ENCODE peak calls at places on chromosomes 6 and 20, in seven cellular contexts. One of them, this sample, is unnamed.

GRCh38 chr20:24832518-24832917 is 116.6 kb upstream of the CST7 start:
- DNase-seq in H1: no peak
- DNase-seq in IMR-90: no peak
- DNase-seq in mesendoderm: no peak
- DNase-seq in trophoblast cell: no peak
- DNase-seq in mesenchymal stem cell: no peak
- DNase-seq in H9: no peak
- DNase-seq in this sample: no peak

GRCh38 chr6:129817332-129817731 is 43.8 kb downstream of the TMEM244 start:
- DNase-seq in H9: no peak
- DNase-seq in mesendoderm: no peak
- DNase-seq in trophoblast cell: no peak
- DNase-seq in IMR-90: no peak
- DNase-seq in H1: no peak
- DNase-seq in mesenchymal stem cell: no peak
- DNase-seq in this sample: no peak

GRCh38 chr6:169854083-169854725 is 102.8 kb downstream of the ERMARD start:
- DNase-seq in H9: no peak
- DNase-seq in mesendoderm: no peak
- DNase-seq in IMR-90: no peak
- DNase-seq in H1: no peak
- DNase-seq in mesenchymal stem cell: no peak
- DNase-seq in trophoblast cell: no peak
- DNase-seq in this sample: no peak

GRCh38 chr20:44644384-44645131 is 6.9 kb downstream of the ADA start:
- DNase-seq in mesenchymal stem cell: peak
- DNase-seq in H9: no peak
- DNase-seq in mesendoderm: peak
- DNase-seq in trophoblast cell: peak
- DNase-seq in H1: no peak
- DNase-seq in IMR-90: no peak
- DNase-seq in this sample: no peak

GRCh38 chr6:34560366-34561226 is 4.5 kb upstream of the SPDEF start:
- DNase-seq in IMR-90: peak
- DNase-seq in mesenchymal stem cell: peak
- DNase-seq in H1: no peak
- DNase-seq in H9: no peak
- DNase-seq in trophoblast cell: peak
- DNase-seq in mesendoderm: peak
- DNase-seq in this sample: no peak

GRCh38 chr6:89412071-89413005 is at the start of gene RRAGD:
- DNase-seq in mesendoderm: peak
- DNase-seq in trophoblast cell: peak
- DNase-seq in IMR-90: no peak
- DNase-seq in mesenchymal stem cell: peak
- DNase-seq in H1: peak
- DNase-seq in H9: peak
- DNase-seq in this sample: no peak

GRCh38 chr6:106997392-106998257 is 23.1 kb upstream of the CD24 start:
- DNase-seq in H9: peak
- DNase-seq in mesendoderm: peak
- DNase-seq in mesenchymal stem cell: peak
- DNase-seq in IMR-90: peak
- DNase-seq in trophoblast cell: peak
- DNase-seq in H1: peak
- DNase-seq in this sample: peak

GRCh38 chr6:166499350-166500163 is 86.9 kb downstream of the RAMACL start:
- DNase-seq in trophoblast cell: no peak
- DNase-seq in IMR-90: no peak
- DNase-seq in mesendoderm: no peak
- DNase-seq in mesenchymal stem cell: no peak
- DNase-seq in H1: no peak
- DNase-seq in H9: no peak
- DNase-seq in this sample: no peak

GRCh38 chr6:104407957-104408356 is 451.8 kb downstream of the HACE1 start:
- DNase-seq in H9: no peak
- DNase-seq in trophoblast cell: no peak
- DNase-seq in mesendoderm: peak
- DNase-seq in H1: no peak
- DNase-seq in mesenchymal stem cell: no peak
- DNase-seq in IMR-90: no peak
- DNase-seq in this sample: no peak
- H2BK120ac ChIP-seq in H9: no peak
- H2BK120ac ChIP-seq in trophoblast cell: no peak
- H2BK120ac ChIP-seq in mesendoderm: no peak
- H2BK120ac ChIP-seq in H1: no peak
- H2BK120ac ChIP-seq in mesenchymal stem cell: no peak
- H2BK120ac ChIP-seq in IMR-90: no peak
- H2BK120ac ChIP-seq in this sample: no peak

GRCh38 chr6:22448311-22448711 is 121.1 kb upstream of the HDGFL1 start:
- DNase-seq in trophoblast cell: no peak
- DNase-seq in IMR-90: peak
- DNase-seq in H9: no peak
- DNase-seq in mesendoderm: no peak
- DNase-seq in mesenchymal stem cell: peak
- DNase-seq in H1: no peak
- DNase-seq in this sample: peak
- H3K23ac ChIP-seq in trophoblast cell: no peak
- H3K23ac ChIP-seq in IMR-90: no peak
- H3K23ac ChIP-seq in H9: no peak
- H3K23ac ChIP-seq in mesendoderm: no peak
- H3K23ac ChIP-seq in mesenchymal stem cell: no peak
- H3K23ac ChIP-seq in H1: no peak
- H3K23ac ChIP-seq in this sample: no peak

DNA sequence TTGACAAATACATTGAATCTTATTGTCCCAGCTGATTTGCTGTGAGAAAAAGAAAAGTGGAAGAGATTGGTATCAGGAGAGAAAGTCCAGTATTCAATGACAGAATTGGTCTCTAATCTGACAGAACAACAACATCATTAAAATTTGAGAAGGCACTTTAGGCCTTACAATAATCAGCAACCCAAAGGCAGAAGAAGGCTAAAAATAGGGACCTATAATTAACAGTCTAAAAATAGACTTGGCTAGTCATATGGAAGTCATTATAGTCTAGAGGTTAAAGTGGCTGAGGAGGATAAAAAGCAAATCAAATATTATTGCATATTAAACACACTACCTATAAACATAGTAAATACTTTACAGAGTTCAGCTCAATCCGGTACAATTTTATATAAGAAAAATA is 393.6 kb upstream of the JAG1 start:
- DNase-seq in H1: no peak
- DNase-seq in mesendoderm: no peak
- DNase-seq in mesenchymal stem cell: no peak
- DNase-seq in trophoblast cell: no peak
- DNase-seq in H9: no peak
- DNase-seq in IMR-90: no peak
- DNase-seq in this sample: no peak
- H3K18ac ChIP-seq in H1: no peak
- H3K18ac ChIP-seq in mesendoderm: no peak
- H3K18ac ChIP-seq in mesenchymal stem cell: no peak
- H3K18ac ChIP-seq in trophoblast cell: no peak
- H3K18ac ChIP-seq in H9: no peak
- H3K18ac ChIP-seq in IMR-90: no peak
- H3K18ac ChIP-seq in this sample: no peak

GRCh38 chr6:121653624-121654008 is 218.2 kb downstream of the GJA1 start:
- DNase-seq in H1: no peak
- DNase-seq in H9: no peak
- DNase-seq in IMR-90: no peak
- DNase-seq in mesenchymal stem cell: no peak
- DNase-seq in trophoblast cell: no peak
- DNase-seq in mesendoderm: no peak
- DNase-seq in this sample: no peak
- H2BK120ac ChIP-seq in H1: no peak
- H2BK120ac ChIP-seq in H9: no peak
- H2BK120ac ChIP-seq in IMR-90: peak
- H2BK120ac ChIP-seq in mesenchymal stem cell: peak
- H2BK120ac ChIP-seq in trophoblast cell: no peak
- H2BK120ac ChIP-seq in mesendoderm: no peak
- H2BK120ac ChIP-seq in this sample: no peak

DNA sequence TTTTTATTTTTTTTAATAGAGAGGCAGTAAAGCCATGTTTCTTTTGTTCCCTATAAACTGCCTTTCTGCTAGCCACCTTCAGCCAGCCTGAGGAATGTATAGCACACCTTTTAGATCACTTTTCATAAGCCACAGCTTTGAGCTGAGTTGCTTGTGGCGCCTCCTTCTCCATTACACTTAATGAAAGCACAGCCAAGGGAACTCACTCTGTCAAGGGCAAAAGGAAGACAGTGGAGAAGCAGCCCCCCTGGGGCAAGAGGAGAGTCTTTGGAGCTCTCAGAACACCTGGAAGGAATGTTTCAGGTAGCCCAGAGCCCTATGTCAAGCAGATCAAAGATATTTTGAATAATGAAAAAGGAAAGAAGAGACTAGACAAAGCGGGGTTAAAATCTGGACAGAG is 235.1 kb downstream of the CLIC5 start:
- DNase-seq in trophoblast cell: no peak
- DNase-seq in H1: no peak
- DNase-seq in H9: no peak
- DNase-seq in IMR-90: no peak
- DNase-seq in mesendoderm: peak
- DNase-seq in mesenchymal stem cell: no peak
- DNase-seq in this sample: no peak
- H3K23ac ChIP-seq in trophoblast cell: no peak
- H3K23ac ChIP-seq in H1: no peak
- H3K23ac ChIP-seq in H9: no peak
- H3K23ac ChIP-seq in IMR-90: no peak
- H3K23ac ChIP-seq in mesendoderm: no peak
- H3K23ac ChIP-seq in mesenchymal stem cell: no peak
- H3K23ac ChIP-seq in this sample: no peak

DNA sequence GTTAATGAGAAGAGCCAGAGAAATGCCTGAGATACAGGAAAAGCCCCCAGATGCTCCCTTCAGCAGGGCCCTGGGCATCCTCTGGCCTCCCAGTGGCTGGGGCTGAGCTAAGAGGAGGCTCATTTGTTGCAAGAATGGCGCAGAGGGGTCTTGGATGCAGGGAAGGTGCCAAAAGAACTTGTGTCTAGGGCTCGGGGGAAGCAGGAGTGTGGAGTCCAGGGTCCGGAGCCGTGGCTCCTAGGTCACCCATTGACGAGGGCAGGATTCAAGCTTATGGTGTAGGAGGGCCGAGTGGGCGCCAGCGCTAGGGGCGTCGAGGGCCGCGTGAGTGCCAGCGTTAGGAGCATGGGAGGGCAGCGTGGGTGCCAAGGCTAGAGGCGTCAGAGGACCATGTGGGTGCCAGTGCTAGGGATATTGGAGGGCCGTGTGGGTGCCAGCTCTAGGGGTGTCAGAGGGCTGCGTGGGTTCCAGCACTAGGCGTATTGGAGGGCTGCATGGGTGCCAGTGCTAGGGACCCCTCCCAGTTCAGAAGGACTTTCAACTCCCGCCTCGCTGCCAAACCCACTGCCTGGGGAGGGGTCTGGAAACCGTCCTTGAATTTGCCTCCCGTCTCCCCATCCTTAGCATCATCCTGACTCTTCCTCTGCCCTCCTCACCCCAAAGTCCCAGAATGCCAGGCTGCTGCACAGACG is 250.5 kb upstream of the AFDN start:
- DNase-seq in H1: no peak
- DNase-seq in trophoblast cell: no peak
- DNase-seq in mesenchymal stem cell: no peak
- DNase-seq in IMR-90: no peak
- DNase-seq in H9: no peak
- DNase-seq in mesendoderm: no peak
- DNase-seq in this sample: no peak
- H3K18ac ChIP-seq in H1: no peak
- H3K18ac ChIP-seq in trophoblast cell: no peak
- H3K18ac ChIP-seq in mesenchymal stem cell: no peak
- H3K18ac ChIP-seq in IMR-90: no peak
- H3K18ac ChIP-seq in H9: no peak
- H3K18ac ChIP-seq in mesendoderm: no peak
- H3K18ac ChIP-seq in this sample: peak

GRCh38 chr6:18081669-18082037 is 40.8 kb downstream of the NHLRC1 start:
- DNase-seq in H9: no peak
- DNase-seq in mesendoderm: no peak
- DNase-seq in mesenchymal stem cell: no peak
- DNase-seq in IMR-90: no peak
- DNase-seq in H1: no peak
- DNase-seq in trophoblast cell: no peak
- DNase-seq in this sample: no peak

GRCh38 chr6:18078875-18079274 is 43.6 kb downstream of the NHLRC1 start:
- DNase-seq in H1: no peak
- DNase-seq in trophoblast cell: no peak
- DNase-seq in mesenchymal stem cell: no peak
- DNase-seq in IMR-90: no peak
- DNase-seq in mesendoderm: no peak
- DNase-seq in H9: no peak
- DNase-seq in this sample: no peak

GRCh38 chr6:18076231-18076630 is 46.2 kb downstream of the NHLRC1 start:
- DNase-seq in mesenchymal stem cell: no peak
- DNase-seq in H1: no peak
- DNase-seq in H9: no peak
- DNase-seq in mesendoderm: no peak
- DNase-seq in IMR-90: no peak
- DNase-seq in trophoblast cell: no peak
- DNase-seq in this sample: no peak

GRCh38 chr6:18080544-18080943 is 41.9 kb downstream of the NHLRC1 start:
- DNase-seq in mesendoderm: no peak
- DNase-seq in H9: no peak
- DNase-seq in H1: no peak
- DNase-seq in mesenchymal stem cell: no peak
- DNase-seq in IMR-90: no peak
- DNase-seq in trophoblast cell: peak
- DNase-seq in this sample: no peak

GRCh38 chr6:18081025-18081668 is 41.3 kb downstream of the NHLRC1 start:
- DNase-seq in mesendoderm: no peak
- DNase-seq in mesenchymal stem cell: no peak
- DNase-seq in H9: no peak
- DNase-seq in trophoblast cell: peak
- DNase-seq in H1: no peak
- DNase-seq in IMR-90: peak
- DNase-seq in this sample: no peak
- H2BK120ac ChIP-seq in mesendoderm: no peak
- H2BK120ac ChIP-seq in mesenchymal stem cell: no peak
- H2BK120ac ChIP-seq in H9: no peak
- H2BK120ac ChIP-seq in trophoblast cell: no peak
- H2BK120ac ChIP-seq in H1: no peak
- H2BK120ac ChIP-seq in IMR-90: no peak
- H2BK120ac ChIP-seq in this sample: no peak